ENCODE peak calls at places on chromosome 18, in seven cellular contexts. X is stimulated activated naive CD4-positive, alpha-beta T cell treated with Interleukin-2 at 50 U/mL for 16 hours; F is body of pancreas; D is NCI-H460; J is H9; O is NCI-H510A treated with DMSO at 0.1 percent for 48 hours; T is HTR-8/SVneo. Z is an unnamed sample.

GRCh38 chr18:9094307-9095226 is 7.9 kb upstream of the NDUFV2 start:
- DNase-seq in T (no peak), O (no peak), D (no peak), F (no peak), J (no peak), X (peak), Z (no peak)

GRCh38 chr18:3180325-3180724 is 39.4 kb downstream of the MYOM1 start:
- DNase-seq in J (no peak), F (no peak), O (no peak), D (no peak), T (no peak), X (no peak), Z (no peak)

GRCh38 chr18:58882039-58882438 is 17.4 kb downstream of the ZNF532 start:
- DNase-seq in D (no peak), X (no peak), O (no peak), T (no peak), J (no peak), F (no peak), Z (no peak)

GRCh38 chr18:79379931-79380815 is 15.6 kb upstream of the NFATC1 start:
- DNase-seq in F (no peak), D (no peak), O (no peak), T (no peak), X (no peak), J (no peak), Z (no peak)

GRCh38 chr18:34880403-34880802 is 160.8 kb upstream of the MAPRE2 start:
- DNase-seq in J (no peak), F (no peak), X (no peak), T (no peak), O (no peak), D (no peak), Z (peak)

GRCh38 chr18:64966667-64967066 is 784.1 kb upstream of the CDH7 start:
- DNase-seq in T (no peak), F (no peak), O (peak), J (peak), D (no peak), X (no peak), Z (peak)

GRCh38 chr18:711693-712400 is 583 bp downstream of the ENOSF1 start:
- DNase-seq in O (peak), J (no peak), T (peak), F (peak), X (peak), D (peak), Z (peak)

GRCh38 chr18:70037453-70038061 is 89.9 kb upstream of the CD226 start:
- DNase-seq in O (no peak), D (no peak), X (no peak), F (no peak), T (no peak), J (no peak), Z (peak)

GRCh38 chr18:39969813-39970494 is 1985.1 kb upstream of the PIK3C3 start:
- DNase-seq in T (no peak), F (no peak), O (no peak), D (no peak), X (no peak), J (no peak), Z (no peak)

GRCh38 chr18:9454061-9454703 is 21.1 kb upstream of the RALBP1 start:
- DNase-seq in D (no peak), O (no peak), F (no peak), X (no peak), J (no peak), T (no peak), Z (no peak)

GRCh38 chr18:3526421-3527354 is 76.7 kb downstream of the TGIF1 start:
- DNase-seq in J (no peak), F (no peak), T (no peak), D (no peak), X (no peak), O (peak), Z (no peak)

GRCh38 chr18:45110577-45111506 is 430.2 kb downstream of the SETBP1 start:
- DNase-seq in X (no peak), F (no peak), O (no peak), J (no peak), D (no peak), T (no peak), Z (peak)

GRCh38 chr18:78309307-78309706 is 670.3 kb upstream of the SALL3 start:
- DNase-seq in O (no peak), X (no peak), T (no peak), F (no peak), J (no peak), D (no peak), Z (no peak)

GRCh38 chr18:5029622-5030021 is 167.4 kb downstream of the AKAIN1 start:
- DNase-seq in T (no peak), F (no peak), O (no peak), D (no peak), J (no peak), X (no peak), Z (no peak)

GRCh38 chr18:52152036-52152435 is 188.0 kb upstream of the DCC start:
- DNase-seq in F (no peak), J (no peak), D (no peak), X (no peak), T (no peak), O (no peak), Z (no peak)

GRCh38 chr18:77223653-77224052 is 26.0 kb upstream of the GALR1 start:
- DNase-seq in T (peak), X (no peak), D (peak), F (no peak), J (no peak), O (no peak), Z (no peak)

GRCh38 chr18:24185805-24186204 is 46.9 kb downstream of the CABYR start:
- DNase-seq in F (no peak), X (no peak), D (no peak), O (no peak), J (no peak), T (no peak), Z (no peak)

GRCh38 chr18:58861853-58862252 is 2.8 kb upstream of the ZNF532 start:
- DNase-seq in D (no peak), X (no peak), J (no peak), O (peak), F (no peak), T (no peak), Z (no peak)

GRCh38 chr18:9653390-9653789 is 39.0 kb upstream of the PPP4R1 start:
- DNase-seq in F (peak), T (no peak), O (no peak), D (no peak), X (no peak), J (no peak), Z (peak)

GRCh38 chr18:21693322-21693721 is 11.3 kb downstream of the ABHD3 start:
- DNase-seq in T (no peak), J (no peak), O (no peak), D (no peak), X (no peak), F (no peak), Z (no peak)

GRCh38 chr18:845152-845819 is 33.2 kb upstream of the YES1 start:
- DNase-seq in X (no peak), O (no peak), D (peak), F (no peak), T (peak), J (no peak), Z (no peak)

GRCh38 chr18:22177496-22177866 is 8.1 kb downstream of the GATA6 start:
- DNase-seq in T (no peak), F (no peak), D (no peak), J (no peak), X (no peak), O (no peak), Z (no peak)

GRCh38 chr18:48566588-48566987 is 27.8 kb downstream of the CTIF start:
- DNase-seq in T (no peak), J (no peak), F (no peak), X (no peak), O (no peak), D (no peak), Z (no peak)

GRCh38 chr18:58247363-58247834 is 203.4 kb downstream of the NEDD4L start:
- DNase-seq in X (no peak), O (no peak), D (no peak), T (no peak), F (no peak), J (peak), Z (peak)

Z was measured in thyroid gland.